ENCODE peak calls at places on chromosomes 4 and X, in five cellular contexts. One of them, this sample, is unnamed. For H3K4me1, the result is how much of the 10 kb centered on the place peaks cover.

GRCh38 chrX:9456250-9457074 is 8.4 kb upstream of the TBL1X start:
- DNase-seq in fibroblast of lung: no peak
- DNase-seq in heart right ventricle: no peak
- DNase-seq in heart left ventricle: no peak
- DNase-seq in astrocyte: no peak
- DNase-seq in this sample: no peak

GRCh38 chr4:61201562-61202099 is 1.5 kb downstream of the ADGRL3 start:
- DNase-seq in fibroblast of lung: peak
- DNase-seq in heart left ventricle: no peak
- DNase-seq in astrocyte: no peak
- DNase-seq in heart right ventricle: peak
- DNase-seq in this sample: no peak

GRCh38 chrX:129577473-129577872 is 37.4 kb downstream of the OCRL start:
- DNase-seq in heart left ventricle: no peak
- DNase-seq in fibroblast of lung: peak
- DNase-seq in heart right ventricle: no peak
- DNase-seq in astrocyte: peak
- DNase-seq in this sample: no peak

GRCh38 chr4:54322817-54323417 is 93.8 kb downstream of the PDGFRA start:
- DNase-seq in fibroblast of lung: peak
- DNase-seq in astrocyte: peak
- DNase-seq in heart right ventricle: peak
- DNase-seq in heart left ventricle: peak
- DNase-seq in this sample: peak

GRCh38 chr4:23881052-23881501 is 8.8 kb downstream of the PPARGC1A start:
- DNase-seq in fibroblast of lung: no peak
- DNase-seq in astrocyte: no peak
- DNase-seq in heart left ventricle: no peak
- DNase-seq in heart right ventricle: no peak
- DNase-seq in this sample: no peak

GRCh38 chrX:129719931-129720520 is 18.8 kb upstream of the XPNPEP2 start:
- DNase-seq in fibroblast of lung: peak
- DNase-seq in heart right ventricle: no peak
- DNase-seq in astrocyte: peak
- DNase-seq in heart left ventricle: no peak
- DNase-seq in this sample: no peak

GRCh38 chrX:69387559-69388487 is 116.3 kb upstream of the NALF2 start:
- DNase-seq in astrocyte: no peak
- DNase-seq in heart right ventricle: peak
- DNase-seq in heart left ventricle: peak
- DNase-seq in fibroblast of lung: peak
- DNase-seq in this sample: no peak

GRCh38 chrX:135688137-135688536 is 25.3 kb upstream of the CT45A1 start:
- DNase-seq in heart right ventricle: no peak
- DNase-seq in heart left ventricle: no peak
- DNase-seq in astrocyte: no peak
- DNase-seq in fibroblast of lung: no peak
- DNase-seq in this sample: no peak

GRCh38 chr4:87116230-87116629 is 104.2 kb downstream of the KLHL8 start:
- DNase-seq in fibroblast of lung: peak
- DNase-seq in astrocyte: peak
- DNase-seq in heart right ventricle: no peak
- DNase-seq in heart left ventricle: no peak
- DNase-seq in this sample: no peak

GRCh38 chr4:87117051-87117729 is 103.2 kb downstream of the KLHL8 start:
- DNase-seq in heart right ventricle: no peak
- DNase-seq in fibroblast of lung: no peak
- DNase-seq in heart left ventricle: no peak
- DNase-seq in astrocyte: no peak
- DNase-seq in this sample: no peak

GRCh38 chr4:87117730-87118075 is 102.7 kb downstream of the KLHL8 start:
- DNase-seq in astrocyte: no peak
- DNase-seq in heart right ventricle: no peak
- DNase-seq in heart left ventricle: no peak
- DNase-seq in fibroblast of lung: no peak
- DNase-seq in this sample: no peak

GRCh38 chr4:87112063-87112462 is 108.4 kb downstream of the KLHL8 start:
- DNase-seq in heart left ventricle: no peak
- DNase-seq in heart right ventricle: no peak
- DNase-seq in fibroblast of lung: no peak
- DNase-seq in astrocyte: no peak
- DNase-seq in this sample: no peak

GRCh38 chr4:87114245-87115062 is 106.0 kb downstream of the KLHL8 start:
- DNase-seq in heart left ventricle: no peak
- DNase-seq in astrocyte: no peak
- DNase-seq in heart right ventricle: no peak
- DNase-seq in fibroblast of lung: no peak
- DNase-seq in this sample: no peak
- TF ChIP-seq CTCF in heart left ventricle: no peak
- TF ChIP-seq CTCF in astrocyte: no peak
- TF ChIP-seq CTCF in heart right ventricle: peak
- TF ChIP-seq CTCF in fibroblast of lung: no peak
- TF ChIP-seq CTCF in this sample: no peak

DNA sequence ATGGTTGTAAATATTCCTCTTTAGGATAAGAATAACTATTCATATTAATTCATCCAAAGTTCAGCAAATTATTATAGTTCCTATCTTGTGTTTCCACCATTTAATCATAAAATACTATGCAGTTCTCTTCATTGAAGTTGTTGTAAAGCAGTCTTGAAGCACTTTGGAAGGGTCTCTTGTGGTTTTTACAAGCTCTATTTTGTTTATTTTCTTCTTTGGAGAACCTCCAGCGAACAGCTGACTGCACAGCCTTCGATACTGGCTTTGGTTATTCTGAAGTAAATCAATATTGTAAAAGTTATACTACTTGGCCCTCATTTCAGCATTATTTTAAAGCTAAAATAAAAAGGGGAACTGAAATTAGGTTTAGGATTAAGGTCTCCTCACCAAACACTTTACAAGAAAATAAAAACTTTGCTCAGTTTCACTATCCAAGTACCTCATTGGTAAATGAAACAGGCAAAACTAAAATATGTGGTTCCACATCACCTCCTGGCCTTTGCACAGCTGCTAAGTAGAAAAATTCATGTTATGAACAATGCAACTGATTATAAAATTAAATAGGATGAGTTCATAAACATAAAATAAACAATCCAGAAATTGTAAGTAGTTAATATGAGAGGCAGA is 1629.2 kb upstream of the ADGRL3 start:
- DNase-seq in heart left ventricle: no peak
- DNase-seq in astrocyte: no peak
- DNase-seq in heart right ventricle: no peak
- DNase-seq in fibroblast of lung: no peak
- DNase-seq in this sample: no peak
- H3K4me3 ChIP-seq in heart left ventricle: no peak
- H3K4me3 ChIP-seq in astrocyte: no peak
- H3K4me3 ChIP-seq in heart right ventricle: no peak
- H3K4me3 ChIP-seq in fibroblast of lung: no peak
- H3K4me3 ChIP-seq in this sample: no peak

GRCh38 chr4:5757536-5757935 is 46.5 kb downstream of the EVC start:
- DNase-seq in heart right ventricle: no peak
- DNase-seq in fibroblast of lung: no peak
- DNase-seq in heart left ventricle: no peak
- DNase-seq in astrocyte: no peak
- DNase-seq in this sample: no peak

GRCh38 chr4:5755679-5756078 is 44.7 kb downstream of the EVC start:
- DNase-seq in heart right ventricle: no peak
- DNase-seq in heart left ventricle: no peak
- DNase-seq in astrocyte: no peak
- DNase-seq in fibroblast of lung: no peak
- DNase-seq in this sample: no peak

GRCh38 chr4:5757091-5757490 is 46.1 kb downstream of the EVC start:
- DNase-seq in fibroblast of lung: no peak
- DNase-seq in astrocyte: no peak
- DNase-seq in heart right ventricle: no peak
- DNase-seq in heart left ventricle: no peak
- DNase-seq in this sample: no peak

GRCh38 chr4:5755161-5755560 is 44.2 kb downstream of the EVC start:
- DNase-seq in astrocyte: no peak
- DNase-seq in heart left ventricle: no peak
- DNase-seq in fibroblast of lung: no peak
- DNase-seq in heart right ventricle: no peak
- DNase-seq in this sample: no peak

GRCh38 chr4:5756271-5756670 is 45.3 kb downstream of the EVC start:
- DNase-seq in heart right ventricle: no peak
- DNase-seq in fibroblast of lung: no peak
- DNase-seq in heart left ventricle: no peak
- DNase-seq in astrocyte: no peak
- DNase-seq in this sample: no peak
- H3K4me1 ChIP-seq in heart right ventricle: under half
- H3K4me1 ChIP-seq in fibroblast of lung: under half
- H3K4me1 ChIP-seq in heart left ventricle: under half
- H3K4me1 ChIP-seq in astrocyte: half or more
- H3K4me1 ChIP-seq in this sample: under half

GRCh38 chrX:105483011-105483410 is 262.5 kb upstream of the TEX13A start:
- DNase-seq in astrocyte: peak
- DNase-seq in fibroblast of lung: peak
- DNase-seq in heart left ventricle: no peak
- DNase-seq in heart right ventricle: no peak
- DNase-seq in this sample: no peak
- TF ChIP-seq CTCF in astrocyte: no peak
- TF ChIP-seq CTCF in fibroblast of lung: no peak
- TF ChIP-seq CTCF in heart left ventricle: no peak
- TF ChIP-seq CTCF in heart right ventricle: no peak
- TF ChIP-seq CTCF in this sample: no peak

DNA sequence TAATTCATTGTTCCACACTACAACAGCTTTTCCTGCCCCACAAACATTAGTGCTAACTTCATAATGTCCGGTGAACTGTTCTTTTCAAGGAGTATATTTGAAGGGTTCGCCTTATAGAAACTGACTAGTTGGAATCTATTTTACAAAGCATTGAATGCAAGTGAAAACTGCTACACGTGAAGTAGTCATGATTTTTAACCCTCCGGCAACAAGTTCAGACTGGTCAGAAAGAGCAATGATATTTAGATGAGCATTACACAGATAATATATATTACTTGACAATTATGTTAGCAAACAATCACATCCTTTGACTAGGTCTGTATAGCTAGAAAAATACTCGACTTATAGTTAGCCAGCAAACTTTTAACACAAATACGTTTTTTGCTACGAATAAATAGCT is 1.7 kb upstream of the SLAIN2 start:
- DNase-seq in fibroblast of lung: no peak
- DNase-seq in astrocyte: no peak
- DNase-seq in heart right ventricle: no peak
- DNase-seq in heart left ventricle: no peak
- DNase-seq in this sample: no peak
- H3K4me3 ChIP-seq in fibroblast of lung: peak
- H3K4me3 ChIP-seq in astrocyte: no peak
- H3K4me3 ChIP-seq in heart right ventricle: no peak
- H3K4me3 ChIP-seq in heart left ventricle: no peak
- H3K4me3 ChIP-seq in this sample: no peak

GRCh38 chr4:186826866-186827541 is 103.3 kb upstream of the FAT1 start:
- DNase-seq in heart right ventricle: no peak
- DNase-seq in fibroblast of lung: no peak
- DNase-seq in astrocyte: no peak
- DNase-seq in heart left ventricle: no peak
- DNase-seq in this sample: no peak
- H3K4me1 ChIP-seq in heart right ventricle: under half
- H3K4me1 ChIP-seq in fibroblast of lung: under half
- H3K4me1 ChIP-seq in astrocyte: under half
- H3K4me1 ChIP-seq in heart left ventricle: under half
- H3K4me1 ChIP-seq in this sample: under half

GRCh38 chrX:120486786-120487185 is 17.7 kb upstream of the LAMP2 start:
- DNase-seq in heart right ventricle: no peak
- DNase-seq in fibroblast of lung: no peak
- DNase-seq in astrocyte: no peak
- DNase-seq in heart left ventricle: no peak
- DNase-seq in this sample: no peak

DNA sequence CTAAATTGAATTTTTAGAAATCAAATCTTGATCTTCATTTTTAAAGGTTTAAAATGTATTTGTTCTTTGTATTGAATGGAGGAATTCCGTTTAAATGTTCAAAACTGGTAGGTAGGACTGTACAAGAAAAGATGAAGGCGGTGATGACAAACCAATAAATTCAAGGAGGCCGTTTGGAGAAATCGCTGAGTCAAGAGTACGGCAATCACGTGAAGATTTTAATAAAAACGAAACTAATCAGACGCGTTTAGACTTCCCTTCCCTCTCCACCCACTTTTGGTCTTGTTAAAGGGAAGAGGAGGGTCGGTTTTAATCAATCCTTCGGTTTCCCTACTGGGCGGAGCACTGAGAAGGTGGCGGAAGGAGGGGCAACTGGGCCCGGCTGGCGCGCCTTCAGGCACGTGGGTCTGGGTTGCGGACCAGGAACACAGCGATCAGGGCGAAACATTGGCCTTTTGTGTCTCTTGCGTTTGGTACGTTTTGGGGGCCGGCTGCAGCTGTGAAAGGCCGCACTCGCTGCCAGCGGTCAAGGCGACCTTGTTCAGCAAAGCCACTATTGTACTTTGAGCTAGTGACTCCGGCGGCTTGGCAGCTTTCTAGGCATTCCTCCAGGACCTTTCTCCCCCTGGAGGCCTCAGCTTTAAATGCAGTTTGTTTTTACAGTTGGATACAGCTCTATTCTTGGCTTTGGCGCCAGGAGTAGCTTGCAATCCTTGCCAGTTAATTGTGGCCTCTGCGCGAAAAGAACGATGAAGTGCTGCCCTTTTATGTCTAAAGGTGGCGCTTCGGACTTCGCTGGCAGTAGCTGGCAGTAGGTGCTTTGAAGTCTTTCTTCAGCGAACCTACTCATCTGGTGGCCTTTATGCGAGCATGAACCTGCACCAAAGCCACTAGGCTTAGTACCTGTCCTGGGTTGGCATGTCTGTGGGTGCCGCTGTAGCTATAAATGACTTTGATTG is 16.7 kb upstream of the LAMP2 start:
- DNase-seq in heart left ventricle: peak
- DNase-seq in astrocyte: peak
- DNase-seq in fibroblast of lung: peak
- DNase-seq in heart right ventricle: peak
- DNase-seq in this sample: peak
- TF ChIP-seq CTCF in heart left ventricle: peak
- TF ChIP-seq CTCF in astrocyte: peak
- TF ChIP-seq CTCF in fibroblast of lung: peak
- TF ChIP-seq CTCF in heart right ventricle: no peak
- TF ChIP-seq CTCF in this sample: peak

DNA sequence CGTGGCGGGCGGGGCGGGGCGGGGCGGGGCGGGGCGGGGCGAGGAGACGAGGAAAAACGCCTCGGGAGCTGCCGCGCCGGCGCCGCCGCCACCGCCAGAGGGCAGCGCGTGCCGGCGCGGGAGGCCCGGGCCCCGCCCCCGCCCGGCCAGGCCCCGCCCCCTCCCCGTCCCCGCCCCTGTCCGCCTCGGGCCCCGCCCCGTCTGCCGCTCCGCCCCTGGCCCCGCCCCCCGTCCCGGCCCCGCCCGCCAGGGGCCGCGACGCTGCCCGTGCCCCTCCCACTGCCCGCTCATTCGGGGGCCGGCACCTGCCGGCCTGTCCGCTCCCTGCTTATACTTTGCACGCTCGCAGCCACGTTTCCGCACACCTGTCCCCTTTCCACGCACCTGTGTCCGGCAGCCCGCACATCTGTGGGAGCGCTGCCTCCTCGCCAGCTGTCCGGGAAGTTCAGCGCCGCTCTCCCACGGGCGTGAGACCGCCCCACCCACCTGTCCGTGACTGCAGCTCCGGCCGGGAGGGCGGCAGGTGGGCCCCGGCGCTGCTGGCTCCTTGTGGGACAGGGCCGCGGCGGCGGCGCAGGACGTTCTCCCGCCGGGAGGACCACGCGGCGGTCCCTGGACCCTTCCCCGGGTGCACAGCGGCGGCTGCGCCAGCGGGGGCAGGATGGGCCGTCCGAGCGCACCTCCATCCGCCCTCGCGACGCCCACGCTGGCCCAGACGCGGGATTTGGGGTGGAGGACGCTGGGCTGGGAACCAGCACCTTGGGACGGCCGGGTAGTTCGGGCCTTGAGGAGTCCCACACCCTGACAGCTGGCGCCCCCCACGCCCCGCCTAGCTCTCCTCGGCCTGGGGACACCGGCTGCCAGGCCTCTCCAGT is 1.5 kb upstream of the FGFRL1 start:
- DNase-seq in fibroblast of lung: peak
- DNase-seq in astrocyte: no peak
- DNase-seq in heart right ventricle: peak
- DNase-seq in heart left ventricle: peak
- DNase-seq in this sample: peak
- H3K4me3 ChIP-seq in fibroblast of lung: peak
- H3K4me3 ChIP-seq in astrocyte: peak
- H3K4me3 ChIP-seq in heart right ventricle: peak
- H3K4me3 ChIP-seq in heart left ventricle: peak
- H3K4me3 ChIP-seq in this sample: peak